ENCODE peak calls at places on chromosomes 4 and X, in four cellular contexts. One of them, this sample, is unnamed.

GRCh38 chr4:119785963-119786362 is 157.4 kb upstream of the PDE5A start:
- DNase-seq in neural progenitor cell: no peak
- DNase-seq in hepatocyte: peak; percentile 37
- DNase-seq in IMR-90: peak; percentile 23
- DNase-seq in this sample: no peak

GRCh38 chr4:126238010-126238409 is 923.3 kb downstream of the FAT4 start:
- DNase-seq in neural progenitor cell: peak; percentile 40
- DNase-seq in hepatocyte: no peak
- DNase-seq in IMR-90: no peak
- DNase-seq in this sample: no peak

GRCh38 chrX:150478496-150479492 is 89.6 kb upstream of the MTM1 start:
- DNase-seq in neural progenitor cell: no peak
- DNase-seq in hepatocyte: no peak
- DNase-seq in IMR-90: no peak
- DNase-seq in this sample: no peak

GRCh38 chrX:143853488-143853887 is 30.4 kb upstream of the UBE2NL start:
- DNase-seq in neural progenitor cell: no peak
- DNase-seq in hepatocyte: no peak
- DNase-seq in IMR-90: no peak
- DNase-seq in this sample: no peak

GRCh38 chr4:70603856-70604255 is 11.8 kb downstream of the AMBN start:
- DNase-seq in neural progenitor cell: no peak
- DNase-seq in hepatocyte: no peak
- DNase-seq in IMR-90: peak; percentile 58
- DNase-seq in this sample: no peak

GRCh38 chrX:46254623-46255022 is 290.6 kb downstream of the ZNF674 start:
- DNase-seq in neural progenitor cell: no peak
- DNase-seq in hepatocyte: no peak
- DNase-seq in IMR-90: no peak
- DNase-seq in this sample: no peak

GRCh38 chrX:77398341-77398740 is 48.8 kb upstream of the FGF16 start:
- DNase-seq in neural progenitor cell: no peak
- DNase-seq in hepatocyte: no peak
- DNase-seq in IMR-90: no peak
- DNase-seq in this sample: no peak

GRCh38 chrX:152819732-152820131 is 10.8 kb downstream of the CETN2 start:
- DNase-seq in neural progenitor cell: no peak
- DNase-seq in hepatocyte: no peak
- DNase-seq in IMR-90: peak; percentile 79
- DNase-seq in this sample: no peak

GRCh38 chr4:15234585-15235126 is 193.2 kb upstream of the C1QTNF7 start:
- DNase-seq in neural progenitor cell: no peak
- DNase-seq in hepatocyte: peak; percentile 30
- DNase-seq in IMR-90: peak; percentile 98
- DNase-seq in this sample: peak; percentile 93

GRCh38 chrX:18855919-18856644 is 127.8 kb downstream of the PHKA2 start:
- DNase-seq in neural progenitor cell: no peak
- DNase-seq in hepatocyte: no peak
- DNase-seq in IMR-90: no peak
- DNase-seq in this sample: no peak

GRCh38 chr4:164847016-164847415 is 30.0 kb upstream of the APELA start:
- DNase-seq in neural progenitor cell: no peak
- DNase-seq in hepatocyte: no peak
- DNase-seq in IMR-90: no peak
- DNase-seq in this sample: no peak

GRCh38 chr4:8552581-8553205 is 27.5 kb upstream of the GPR78 start:
- DNase-seq in neural progenitor cell: no peak
- DNase-seq in hepatocyte: no peak
- DNase-seq in IMR-90: no peak
- DNase-seq in this sample: no peak

GRCh38 chrX:149469406-149469805 is 35.7 kb downstream of the IDS start:
- DNase-seq in neural progenitor cell: no peak
- DNase-seq in hepatocyte: no peak
- DNase-seq in IMR-90: no peak
- DNase-seq in this sample: no peak

GRCh38 chr4:76689079-76689817 is 208.7 kb downstream of the SOWAHB start:
- DNase-seq in neural progenitor cell: peak; percentile 91
- DNase-seq in hepatocyte: peak; percentile 65
- DNase-seq in IMR-90: peak; percentile 28
- DNase-seq in this sample: no peak

DNA sequence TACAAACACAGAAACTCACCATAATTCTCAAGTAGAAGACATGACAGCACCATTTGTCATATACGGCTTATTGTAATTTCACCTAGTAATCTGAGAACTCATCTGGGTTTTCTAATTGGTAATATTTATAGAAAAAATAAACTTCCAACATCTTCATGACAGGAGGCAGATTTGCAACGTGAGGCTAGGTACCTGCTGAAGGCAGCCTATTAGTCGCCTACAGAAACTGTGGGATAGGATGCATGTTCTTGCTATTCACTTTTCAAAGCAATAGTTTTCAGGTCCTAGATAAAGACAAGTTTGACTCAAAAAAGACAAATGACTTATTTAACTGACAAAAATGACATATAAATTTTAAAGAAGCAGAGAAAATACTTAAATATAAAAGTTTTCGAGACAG is 2.9 kb downstream of the ZNF732 start:
- DNase-seq in neural progenitor cell: no peak
- DNase-seq in hepatocyte: no peak
- DNase-seq in IMR-90: no peak
- DNase-seq in this sample: no peak
- TF ChIP-seq CTCF in neural progenitor cell: no peak
- TF ChIP-seq CTCF in hepatocyte: no peak
- TF ChIP-seq CTCF in IMR-90: no peak
- TF ChIP-seq CTCF in this sample: no peak

GRCh38 chr4:188452097-188452496 is 312.9 kb downstream of the TRIML1 start:
- DNase-seq in neural progenitor cell: peak; percentile 72
- DNase-seq in hepatocyte: no peak
- DNase-seq in IMR-90: no peak
- DNase-seq in this sample: no peak

GRCh38 chr4:188454573-188454972 is 315.3 kb downstream of the TRIML1 start:
- DNase-seq in neural progenitor cell: peak; percentile 58
- DNase-seq in hepatocyte: no peak
- DNase-seq in IMR-90: no peak
- DNase-seq in this sample: no peak

GRCh38 chr4:188455353-188455752 is 316.1 kb downstream of the TRIML1 start:
- DNase-seq in neural progenitor cell: no peak
- DNase-seq in hepatocyte: no peak
- DNase-seq in IMR-90: no peak
- DNase-seq in this sample: no peak
- H3K4me3 ChIP-seq in neural progenitor cell: no peak overlapping the region
- H3K4me3 ChIP-seq in hepatocyte: no peak overlapping the region
- H3K4me3 ChIP-seq in IMR-90: no peak overlapping the region
- H3K4me3 ChIP-seq in this sample: no peak overlapping the region

DNA sequence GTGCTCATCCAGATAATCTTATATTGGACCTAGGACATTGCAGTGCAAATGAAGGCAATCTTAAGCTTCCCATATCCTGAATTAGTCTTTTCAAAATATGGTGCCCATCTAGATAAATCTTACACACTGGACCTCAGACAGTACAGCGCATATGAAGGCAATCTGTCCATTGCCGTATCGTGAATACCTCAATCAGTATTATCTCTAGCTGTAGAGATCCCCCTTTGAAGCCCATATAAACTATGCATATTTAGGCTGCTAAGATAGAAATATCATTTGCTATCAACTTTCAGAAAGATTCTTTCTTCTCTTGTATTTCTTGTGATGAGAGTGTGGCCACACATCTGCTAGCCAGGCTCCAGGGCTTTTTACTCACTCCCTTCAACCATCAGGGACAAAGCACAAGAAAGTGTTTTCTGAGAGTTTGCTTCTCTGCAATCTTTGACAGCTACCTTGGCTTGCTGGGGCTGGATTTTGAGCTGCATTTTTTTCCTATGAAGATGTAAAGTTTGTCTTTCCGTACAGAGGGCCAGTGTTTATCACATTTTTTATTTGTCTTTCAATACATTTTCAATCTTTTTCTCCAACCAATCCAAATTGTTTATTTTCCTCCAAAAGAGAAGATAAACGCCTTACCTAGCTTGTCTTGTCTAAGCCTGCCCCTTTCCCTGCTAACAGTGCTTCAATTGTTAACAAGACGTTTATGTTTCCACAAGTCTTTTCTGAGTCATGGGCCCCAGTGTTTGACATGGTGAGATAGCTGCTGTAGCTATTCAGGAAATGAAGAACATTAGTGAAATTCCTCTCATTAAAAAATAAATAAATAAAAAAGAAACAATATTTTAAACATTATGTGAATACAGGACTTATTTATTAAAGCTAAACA is 57.6 kb upstream of the FAT1 start:
- DNase-seq in neural progenitor cell: no peak
- DNase-seq in hepatocyte: peak; percentile 57
- DNase-seq in IMR-90: peak; percentile 91
- DNase-seq in this sample: no peak
- H3K36me3 ChIP-seq in neural progenitor cell: no peaks in the 10 kb centered on the region
- H3K36me3 ChIP-seq in hepatocyte: no peaks in the 10 kb centered on the region
- H3K36me3 ChIP-seq in IMR-90: no peaks in the 10 kb centered on the region
- H3K36me3 ChIP-seq in this sample: no peaks in the 10 kb centered on the region

DNA sequence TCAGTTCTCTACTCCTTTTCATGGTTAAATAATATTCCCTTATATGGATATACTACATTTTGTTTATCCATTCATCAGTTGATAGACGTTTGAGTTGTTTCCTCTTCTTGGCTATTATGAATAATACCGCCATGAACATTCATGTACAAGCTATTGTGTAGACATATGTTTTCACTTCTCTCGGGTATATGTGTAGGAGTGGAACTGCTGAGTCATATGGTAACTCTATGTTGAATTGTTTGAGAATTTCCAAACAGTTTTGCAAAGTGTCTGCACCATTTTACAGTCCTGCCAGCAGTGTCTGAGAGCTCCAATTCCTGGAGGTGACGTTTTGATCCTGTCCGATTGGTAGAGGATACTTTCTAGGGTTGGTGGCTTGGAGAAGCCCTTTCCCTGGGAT is 23.6 kb downstream of the PLAC1 start:
- DNase-seq in neural progenitor cell: no peak
- DNase-seq in hepatocyte: no peak
- DNase-seq in IMR-90: peak; percentile 81
- DNase-seq in this sample: no peak
- TF ChIP-seq CTCF in neural progenitor cell: no peak
- TF ChIP-seq CTCF in hepatocyte: no peak
- TF ChIP-seq CTCF in IMR-90: no peak
- TF ChIP-seq CTCF in this sample: no peak

DNA sequence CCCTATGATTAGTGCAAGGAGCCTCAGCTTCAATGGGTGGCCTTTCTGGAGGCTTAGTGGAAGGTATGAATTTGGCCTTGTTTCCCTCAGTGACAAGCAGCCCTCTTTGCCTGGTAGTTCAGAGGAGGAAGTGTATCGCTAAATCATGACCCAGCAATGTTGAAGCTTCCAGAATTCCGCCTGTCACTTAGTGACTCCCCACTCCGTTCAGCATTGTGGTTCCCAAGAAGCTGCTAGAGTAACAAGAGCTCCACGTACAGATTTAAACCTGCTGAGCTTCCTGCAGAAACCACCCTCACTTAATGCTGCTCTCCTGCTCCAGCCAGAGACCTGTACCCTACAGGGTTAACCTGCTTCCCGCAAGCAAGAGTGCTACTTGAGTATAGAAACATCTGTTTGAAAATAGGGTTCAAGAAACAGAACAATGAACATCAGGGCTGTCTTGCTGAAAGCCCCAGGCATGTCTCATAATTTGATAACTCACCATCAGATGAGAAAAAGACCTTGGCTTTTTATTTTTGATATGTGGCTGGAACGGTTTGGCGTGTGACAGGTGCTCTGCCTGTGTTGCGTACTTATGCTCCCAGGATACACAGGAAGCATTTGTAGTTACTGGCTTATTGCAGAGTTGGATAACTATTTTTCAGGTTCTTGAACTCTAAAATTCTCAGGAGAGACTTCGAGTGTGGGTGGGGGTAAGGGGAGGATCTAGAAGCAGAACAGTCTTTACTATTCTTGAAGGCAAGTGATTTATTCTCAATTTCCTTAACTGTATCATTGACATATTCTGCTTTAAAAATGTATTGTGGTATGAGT is 105.3 kb downstream of the UCHL1 start:
- DNase-seq in neural progenitor cell: peak; percentile 20
- DNase-seq in hepatocyte: no peak
- DNase-seq in IMR-90: no peak
- DNase-seq in this sample: no peak
- H3K4me3 ChIP-seq in neural progenitor cell: peak overlapping the region; percentile 98
- H3K4me3 ChIP-seq in hepatocyte: peak overlapping the region; percentile 96
- H3K4me3 ChIP-seq in IMR-90: peak overlapping the region; percentile 63
- H3K4me3 ChIP-seq in this sample: peak overlapping the region; percentile 56

DNA sequence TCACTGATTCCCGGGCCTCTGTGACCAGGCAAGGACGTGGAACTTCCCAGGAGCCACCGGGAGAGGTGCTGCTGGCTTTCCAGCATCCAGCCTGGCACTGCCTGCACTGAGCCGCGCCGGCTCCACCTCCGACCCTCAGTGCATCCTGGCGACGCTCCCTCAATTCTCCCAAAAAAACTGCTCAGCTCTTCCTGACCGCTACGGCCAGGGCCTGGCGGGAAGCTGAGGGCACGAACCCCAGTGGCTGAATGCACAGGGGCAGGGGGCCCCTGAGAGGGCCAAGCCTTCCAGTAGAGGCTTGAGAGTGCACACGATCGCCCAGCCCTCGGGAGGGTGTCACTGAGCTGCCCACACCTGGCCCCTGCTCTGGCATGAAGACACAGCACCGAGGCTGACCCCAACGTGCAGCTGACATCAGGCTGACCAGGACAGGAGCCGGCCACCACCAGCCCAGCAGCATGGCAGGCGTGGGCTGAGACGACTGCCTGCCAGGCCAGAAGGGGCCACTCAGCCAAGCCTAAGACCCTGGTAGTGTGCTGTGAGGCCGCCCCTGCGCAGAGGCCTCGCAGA is 6.9 kb downstream of the CTBP1 start:
- DNase-seq in neural progenitor cell: no peak
- DNase-seq in hepatocyte: peak; percentile 4
- DNase-seq in IMR-90: no peak
- DNase-seq in this sample: no peak
- H3K36me3 ChIP-seq in neural progenitor cell: no peaks in the 10 kb centered on the region
- H3K36me3 ChIP-seq in hepatocyte: no peaks in the 10 kb centered on the region
- H3K36me3 ChIP-seq in IMR-90: peaks cover 41% of the 10 kb centered on the region
- H3K36me3 ChIP-seq in this sample: peaks cover 19% of the 10 kb centered on the region

GRCh38 chrX:102659790-102660757 is 8.8 kb downstream of the GPRASP1 start:
- DNase-seq in neural progenitor cell: peak; percentile 80
- DNase-seq in hepatocyte: peak; percentile 84
- DNase-seq in IMR-90: peak; percentile 58
- DNase-seq in this sample: peak; percentile 14
- TF ChIP-seq CTCF in neural progenitor cell: no peak
- TF ChIP-seq CTCF in hepatocyte: no peak
- TF ChIP-seq CTCF in IMR-90: no peak
- TF ChIP-seq CTCF in this sample: peak; percentile 26

DNA sequence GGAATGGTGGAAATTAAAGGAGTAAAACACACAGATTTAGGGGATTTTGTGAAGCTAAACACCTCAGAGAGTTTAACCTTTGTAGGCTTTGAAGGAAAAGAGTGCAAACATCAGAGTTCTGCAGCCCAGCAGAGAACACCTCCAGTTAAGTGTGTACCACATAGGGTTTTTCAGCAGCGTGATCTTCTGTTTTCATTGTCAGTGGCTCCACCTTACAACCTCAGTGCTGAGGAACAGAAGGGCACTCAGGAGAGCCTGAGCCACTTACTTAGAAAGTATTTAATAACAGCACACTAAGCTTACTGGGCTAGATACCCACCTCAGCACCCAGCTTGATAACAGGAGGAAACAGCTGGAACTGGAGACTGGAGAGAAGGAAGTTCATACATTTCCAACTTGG is 2.0 kb upstream of the FBXW7 start:
- DNase-seq in neural progenitor cell: no peak
- DNase-seq in hepatocyte: no peak
- DNase-seq in IMR-90: no peak
- DNase-seq in this sample: no peak
- H3K4me3 ChIP-seq in neural progenitor cell: peak overlapping the region; percentile 95
- H3K4me3 ChIP-seq in hepatocyte: no peak overlapping the region
- H3K4me3 ChIP-seq in IMR-90: no peak overlapping the region
- H3K4me3 ChIP-seq in this sample: no peak overlapping the region